ENCODE peak calls at places on chromosomes 6 and 20, in nine cellular contexts. P is substantia nigra; W is left ventricle myocardium superior; S is HTR-8/SVneo; I is stimulated activated CD8-positive, alpha-beta memory T cell treated with anti-CD3 and anti-CD28 coated beads, Interleukin-2, amount 100 ng/mL, for 48 hours; L is psoas muscle; G is stomach; C is AG04449; R is RWPE1. V is an unnamed sample.

GRCh38 chr20:37890108-37890507 is 12.8 kb upstream of the VSTM2L start:
- DNase-seq in P (no peak), W (no peak), S (no peak), I (no peak), L (no peak), G (no peak), C (no peak), R (no peak), V (no peak)

GRCh38 chr20:62832212-62832922 is 15.5 kb downstream of the COL9A3 start:
- DNase-seq in P (no peak), W (peak; percentile 48), S (no peak), I (no peak), L (peak; percentile 57), G (peak; percentile 81), C (no peak), R (no peak), V (no peak)

GRCh38 chr6:107107791-107108190 is 7.5 kb downstream of the BEND3 start:
- DNase-seq in P (no peak), W (no peak), S (no peak), I (no peak), L (no peak), G (no peak), C (no peak), R (no peak), V (no peak)

GRCh38 chr6:90468080-90468479 is 118.8 kb downstream of the MAP3K7 start:
- DNase-seq in P (no peak), W (no peak), S (no peak), I (no peak), L (no peak), G (no peak), C (no peak), R (peak; percentile 50), V (no peak)

GRCh38 chr20:49579874-49580817 is 12.2 kb upstream of the PTGIS start:
- DNase-seq in P (no peak), W (peak; percentile 76), S (no peak), I (no peak), L (no peak), G (no peak), C (peak; percentile 81), R (no peak), V (no peak)

GRCh38 chr6:168815229-168815628 is 374.2 kb downstream of the SMOC2 start:
- DNase-seq in P (no peak), W (no peak), S (no peak), I (no peak), L (no peak), G (no peak), C (no peak), R (no peak), V (no peak)

GRCh38 chr20:14992961-14993360 is 655.5 kb upstream of the FLRT3 start:
- DNase-seq in P (no peak), W (no peak), S (no peak), I (no peak), L (no peak), G (no peak), C (no peak), R (no peak), V (no peak)

GRCh38 chr6:3235486-3235885 is 8.0 kb upstream of the TUBB2B start:
- DNase-seq in P (no peak), W (no peak), S (no peak), I (no peak), L (no peak), G (no peak), C (no peak), R (no peak), V (no peak)

GRCh38 chr20:57807418-57808265 is 97.8 kb upstream of the PMEPA1 start:
- DNase-seq in P (no peak), W (peak; percentile 56), S (no peak), I (no peak), L (no peak), G (no peak), C (no peak), R (no peak), V (no peak)

GRCh38 chr20:34461779-34462087 is 54.5 kb upstream of the DYNLRB1 start:
- DNase-seq in P (no peak), W (no peak), S (no peak), I (no peak), L (no peak), G (no peak), C (no peak), R (no peak), V (no peak)

GRCh38 chr6:139540276-139540675 is 165.8 kb upstream of the CITED2 start:
- DNase-seq in P (no peak), W (no peak), S (no peak), I (no peak), L (peak; percentile 67), G (peak; percentile 39), C (no peak), R (no peak), V (no peak)

GRCh38 chr6:1561355-1561754 is 48.4 kb upstream of the FOXC1 start:
- DNase-seq in P (no peak), W (no peak), S (no peak), I (no peak), L (no peak), G (no peak), C (no peak), R (no peak), V (no peak)

GRCh38 chr6:31580446-31580755 is 1.8 kb downstream of the LTB start:
- DNase-seq in P (no peak), W (no peak), S (no peak), I (no peak), L (no peak), G (no peak), C (no peak), R (no peak), V (no peak)

GRCh38 chr6:97626586-97627441 is 343.8 kb upstream of the MMS22L start:
- DNase-seq in P (peak; percentile 16), W (peak; percentile 22), S (no peak), I (no peak), L (no peak), G (no peak), C (no peak), R (no peak), V (no peak)

GRCh38 chr6:166935353-166935752 is 21.0 kb downstream of the RNASET2 start:
- DNase-seq in P (no peak), W (no peak), S (no peak), I (no peak), L (no peak), G (no peak), C (no peak), R (no peak), V (no peak)

GRCh38 chr20:35743693-35744491 is 1.8 kb upstream of the RBM39 start:
- DNase-seq in P (no peak), W (peak; percentile 47), S (no peak), I (no peak), L (no peak), G (no peak), C (no peak), R (no peak), V (no peak)

GRCh38 chr6:46352541-46353267 is 138.5 kb downstream of the RCAN2 start:
- DNase-seq in P (no peak), W (no peak), S (no peak), I (no peak), L (no peak), G (no peak), C (no peak), R (no peak), V (no peak)

GRCh38 chr6:14542670-14543366 is 425.2 kb downstream of the CD83 start:
- DNase-seq in P (no peak), W (no peak), S (peak; percentile 44), I (peak; percentile 24), L (no peak), G (no peak), C (no peak), R (peak; percentile 48), V (no peak)

GRCh38 chr20:58906894-58907293 is 54.4 kb downstream of the GNAS start:
- DNase-seq in P (no peak), W (no peak), S (no peak), I (no peak), L (no peak), G (peak; percentile 57), C (no peak), R (peak; percentile 84), V (no peak)

GRCh38 chr20:48642105-48642880 is 185.5 kb downstream of the PREX1 start:
- DNase-seq in P (no peak), W (no peak), S (no peak), I (no peak), L (no peak), G (no peak), C (no peak), R (no peak), V (no peak)

GRCh38 chr6:36347635-36348034 is 10.9 kb upstream of the BNIP5 start:
- DNase-seq in P (no peak), W (no peak), S (no peak), I (no peak), L (no peak), G (no peak), C (no peak), R (no peak), V (no peak)

GRCh38 chr6:160376445-160376844 is 28.3 kb downstream of the SLC22A3 start:
- DNase-seq in P (no peak), W (no peak), S (no peak), I (no peak), L (no peak), G (no peak), C (no peak), R (no peak), V (no peak)

GRCh38 chr6:167744681-167745659 is 81.7 kb upstream of the AFDN start:
- DNase-seq in P (no peak), W (no peak), S (no peak), I (no peak), L (no peak), G (peak; percentile 10), C (no peak), R (no peak), V (no peak)

GRCh38 chr6:165674155-165675029 is 11.4 kb upstream of the PDE10A start:
- DNase-seq in P (no peak), W (no peak), S (no peak), I (no peak), L (no peak), G (no peak), C (no peak), R (no peak), V (no peak)

GRCh38 chr20:8587246-8587645 is 455.2 kb downstream of the PLCB1 start:
- DNase-seq in P (no peak), W (no peak), S (no peak), I (no peak), L (no peak), G (no peak), C (no peak), R (no peak), V (no peak)

GRCh38 chr20:62500237-62500864 is 24.6 kb upstream of the GATA5 start:
- DNase-seq in P (no peak), W (peak; percentile 88), S (peak; percentile 98), I (peak; percentile 78), L (peak; percentile 93), G (peak; percentile 85), C (no peak), R (peak; percentile 86), V (peak; percentile 80)

GRCh38 chr6:68343901-68344300 is 291.2 kb upstream of the ADGRB3 start:
- DNase-seq in P (no peak), W (no peak), S (peak; percentile 17), I (no peak), L (no peak), G (no peak), C (no peak), R (peak; percentile 51), V (peak; percentile 69)

GRCh38 chr6:40719671-40720374 is 132.7 kb upstream of the LRFN2 start:
- DNase-seq in P (no peak), W (no peak), S (peak; percentile 39), I (no peak), L (no peak), G (no peak), C (peak; percentile 41), R (no peak), V (no peak)

GRCh38 chr20:25437153-25437581 is 29.7 kb downstream of the GINS1 start:
- DNase-seq in P (no peak), W (no peak), S (no peak), I (no peak), L (no peak), G (no peak), C (no peak), R (peak; percentile 13), V (no peak)

V was measured in testis.